ENCODE peak calls at places on chromosome 2, in eight cellular contexts. G is stimulated activated CD4-positive, alpha-beta T cell treated with anti-CD3 and anti-CD28 coated beads, Interleukin-15, amount 100 ng/mL, for 24 hours; L is frontal cortex; Z is cardiac septum; U is stomach; K is left cardiac atrium; F is HCT116; R is foreskin melanocyte. V is an unnamed sample.

GRCh38 chr2:40127890-40128548 is 323.9 kb downstream of the SLC8A1 start:
- DNase-seq in G (no peak), L (no peak), Z (no peak), U (no peak), K (no peak), F (no peak), R (no peak), V (no peak)

GRCh38 chr2:211674715-211675114 is 863.9 kb downstream of the ERBB4 start:
- DNase-seq in G (no peak), L (no peak), Z (no peak), U (no peak), K (no peak), F (no peak), R (no peak), V (no peak)

GRCh38 chr2:174259981-174260380 is 11.6 kb upstream of the OLA1 start:
- DNase-seq in G (no peak), L (no peak), Z (no peak), U (no peak), K (no peak), F (no peak), R (peak), V (no peak)

GRCh38 chr2:149489452-149489851 is 98.1 kb downstream of the MMADHC start:
- DNase-seq in G (no peak), L (no peak), Z (no peak), U (no peak), K (no peak), F (no peak), R (no peak), V (no peak)

GRCh38 chr2:231549446-231550239 is 19.4 kb upstream of the NMUR1 start:
- DNase-seq in G (no peak), L (no peak), Z (no peak), U (no peak), K (no peak), F (no peak), R (no peak), V (no peak)

GRCh38 chr2:222714361-222715256 is 43.2 kb downstream of the MOGAT1 start:
- DNase-seq in G (no peak), L (no peak), Z (no peak), U (no peak), K (peak), F (no peak), R (no peak), V (no peak)

GRCh38 chr2:169363570-169364150 is 1.3 kb upstream of the LRP2 start:
- DNase-seq in G (peak), L (peak), Z (no peak), U (no peak), K (peak), F (no peak), R (no peak), V (no peak)

GRCh38 chr2:201182650-201183372 is at the start of gene CASP10:
- DNase-seq in G (no peak), L (no peak), Z (no peak), U (peak), K (no peak), F (peak), R (no peak), V (peak)

GRCh38 chr2:191625016-191625415 is 52.9 kb upstream of the NABP1 start:
- DNase-seq in G (peak), L (no peak), Z (no peak), U (no peak), K (no peak), F (no peak), R (no peak), V (no peak)

GRCh38 chr2:239460780-239461179 is 60.0 kb upstream of the HDAC4 start:
- DNase-seq in G (no peak), L (no peak), Z (no peak), U (peak), K (no peak), F (no peak), R (no peak), V (no peak)

GRCh38 chr2:71223767-71224333 is 3.1 kb downstream of the PAIP2B start:
- DNase-seq in G (peak), L (peak), Z (peak), U (peak), K (peak), F (peak), R (peak), V (peak)

GRCh38 chr2:165634855-165635254 is 159.2 kb downstream of the GALNT3 start:
- DNase-seq in G (no peak), L (peak), Z (no peak), U (peak), K (peak), F (no peak), R (peak), V (peak)

GRCh38 chr2:73981081-73981968 is 3.4 kb upstream of the TET3 start:
- DNase-seq in G (peak), L (no peak), Z (no peak), U (peak), K (peak), F (peak), R (no peak), V (no peak)

GRCh38 chr2:150644298-150645067 is 157.0 kb upstream of the RND3 start:
- DNase-seq in G (no peak), L (no peak), Z (no peak), U (no peak), K (peak), F (no peak), R (peak), V (no peak)

GRCh38 chr2:37585295-37585908 is 86.0 kb downstream of the CDC42EP3 start:
- DNase-seq in G (peak), L (no peak), Z (no peak), U (peak), K (no peak), F (no peak), R (no peak), V (no peak)

GRCh38 chr2:109537565-109538221 is 76.1 kb downstream of the SEPTIN10 start:
- DNase-seq in G (no peak), L (no peak), Z (peak), U (peak), K (no peak), F (no peak), R (no peak), V (no peak)

GRCh38 chr2:8633735-8634313 is 48.0 kb upstream of the ID2 start:
- DNase-seq in G (no peak), L (no peak), Z (peak), U (no peak), K (no peak), F (peak), R (no peak), V (peak)

GRCh38 chr2:38776531-38776930 is 1.5 kb upstream of the GEMIN6 start:
- DNase-seq in G (no peak), L (no peak), Z (no peak), U (no peak), K (no peak), F (no peak), R (no peak), V (no peak)

GRCh38 chr2:176158306-176158643 is 1.2 kb downstream of the HOXD3 start:
- DNase-seq in G (no peak), L (no peak), Z (no peak), U (no peak), K (no peak), F (no peak), R (no peak), V (no peak)

GRCh38 chr2:240465765-240466578 is 30.5 kb downstream of the GPC1 start:
- DNase-seq in G (no peak), L (peak), Z (peak), U (peak), K (peak), F (no peak), R (no peak), V (no peak)

GRCh38 chr2:53422979-53423378 is 344.6 kb upstream of the CHAC2 start:
- DNase-seq in G (peak), L (no peak), Z (no peak), U (peak), K (no peak), F (peak), R (peak), V (peak)

GRCh38 chr2:810397-810796 is 133.2 kb upstream of the TMEM18 start:
- DNase-seq in G (no peak), L (no peak), Z (no peak), U (no peak), K (no peak), F (no peak), R (no peak), V (no peak)

GRCh38 chr2:43806719-43807031 is 32.0 kb downstream of the ABCG5 start:
- DNase-seq in G (no peak), L (no peak), Z (no peak), U (no peak), K (no peak), F (no peak), R (no peak), V (no peak)

GRCh38 chr2:98915751-98916358 is 20.2 kb downstream of the CRACDL start:
- DNase-seq in G (no peak), L (no peak), Z (no peak), U (no peak), K (no peak), F (no peak), R (no peak), V (no peak)

GRCh38 chr2:56179931-56180330 is 3.9 kb upstream of the CCDC85A start:
- DNase-seq in G (no peak), L (no peak), Z (no peak), U (no peak), K (no peak), F (no peak), R (no peak), V (no peak)

GRCh38 chr2:217074576-217075224 is 214.8 kb upstream of the TNP1 start:
- DNase-seq in G (no peak), L (no peak), Z (no peak), U (no peak), K (no peak), F (no peak), R (no peak), V (no peak)

GRCh38 chr2:187215576-187216240 is 232.3 kb downstream of the CALCRL start:
- DNase-seq in G (no peak), L (no peak), Z (no peak), U (no peak), K (no peak), F (no peak), R (no peak), V (no peak)

GRCh38 chr2:3434654-3435053 is 55.2 kb downstream of the TRAPPC12 start:
- DNase-seq in G (no peak), L (no peak), Z (no peak), U (no peak), K (no peak), F (no peak), R (no peak), V (no peak)

V was measured in H54.